ENCODE peak calls at places on chromosomes 6 and 20, in nine cellular contexts. P is GM23338, A is psoas muscle, W is left ventricle myocardium inferior, L is endothelial cell of umbilical vein, N is hepatocyte, M is right cardiac atrium, J is heart right ventricle, Y is fibroblast of lung. C is an unnamed sample. For H3K4me1, the result is how much of the 10 kb centered on the place peaks cover.

GRCh38 chr20:41510224-41510623 is 108.0 kb downstream of the CHD6 start:
- DNase-seq in W (no peak), P (peak), M (peak), Y (no peak), N (no peak), J (no peak), L (peak), A (no peak), C (no peak)

GRCh38 chr6:101918476-101918875 is 525.0 kb downstream of the GRIK2 start:
- DNase-seq in M (no peak), Y (peak), A (no peak), P (no peak), W (no peak), L (no peak), N (no peak), J (no peak), C (no peak)

GRCh38 chr20:43442310-43442880 is 15.3 kb upstream of the SRSF6 start:
- DNase-seq in A (no peak), P (peak), N (peak), M (no peak), Y (no peak), J (no peak), L (no peak), W (no peak), C (no peak)

GRCh38 chr6:29926795-29927427 is 15.4 kb upstream of the HLA-A start:
- DNase-seq in P (peak), N (peak), W (peak), M (peak), Y (peak), L (peak), J (peak), A (peak), C (peak)

GRCh38 chr6:130969807-130970491 is 93.1 kb downstream of the EPB41L2 start:
- DNase-seq in W (peak), J (peak), M (peak), A (peak), P (no peak), L (peak), N (no peak), Y (no peak), C (peak)

GRCh38 chr6:139439278-139439813 is 64.9 kb upstream of the CITED2 start:
- DNase-seq in M (no peak), P (no peak), Y (no peak), A (no peak), J (no peak), N (no peak), W (no peak), L (no peak), C (no peak)

GRCh38 chr6:118400582-118400981 is 147.5 kb upstream of the PLN start:
- DNase-seq in W (no peak), P (no peak), M (no peak), A (no peak), N (no peak), J (no peak), Y (no peak), L (no peak), C (no peak)

GRCh38 chr6:35299674-35300073 is 2.1 kb downstream of the DEF6 start:
- DNase-seq in J (no peak), M (peak), A (no peak), Y (no peak), N (no peak), W (peak), L (no peak), P (no peak), C (no peak)

GRCh38 chr6:73879894-73880293 is 183.9 kb downstream of the CD109 start:
- DNase-seq in W (no peak), L (no peak), Y (no peak), M (no peak), J (no peak), P (no peak), N (peak), A (no peak), C (no peak)

GRCh38 chr20:38680492-38681118 is 43.7 kb upstream of the SLC32A1 start:
- DNase-seq in P (peak), A (no peak), M (no peak), J (no peak), Y (peak), L (peak), N (peak), W (no peak), C (no peak)

GRCh38 chr6:4055420-4056041 is 23.4 kb downstream of the FAM217A start:
- DNase-seq in Y (peak), L (peak), N (peak), A (no peak), J (no peak), P (no peak), M (peak), W (no peak), C (no peak)

GRCh38 chr20:58010666-58011065 is 217.8 kb downstream of the ANKRD60 start:
- DNase-seq in P (no peak), N (no peak), J (no peak), Y (no peak), W (no peak), M (no peak), A (no peak), L (no peak), C (no peak)

GRCh38 chr6:141700836-141701235 is 431.9 kb upstream of the GJE1 start:
- DNase-seq in N (no peak), J (no peak), M (no peak), W (no peak), P (no peak), A (no peak), Y (peak), L (peak), C (no peak)

GRCh38 chr20:35947489-35947888 is 6.8 kb downstream of the SCAND1 start:
- DNase-seq in J (no peak), Y (peak), A (no peak), P (peak), N (peak), M (no peak), W (no peak), L (peak), C (no peak)

GRCh38 chr6:44057931-44058616 is 69.2 kb downstream of the MRPL14 start:
- DNase-seq in A (no peak), W (no peak), N (no peak), P (no peak), L (no peak), M (no peak), J (no peak), Y (peak), C (no peak)

GRCh38 chr20:22418738-22419137 is 165.6 kb downstream of the FOXA2 start:
- DNase-seq in M (no peak), A (no peak), J (no peak), P (no peak), N (no peak), L (no peak), W (no peak), Y (no peak), C (no peak)

GRCh38 chr6:15948930-15949900 is 179.7 kb upstream of the MYLIP start:
- DNase-seq in L (peak), M (peak), W (no peak), P (peak), N (peak), A (no peak), Y (peak), J (no peak), C (no peak)

GRCh38 chr6:129240492-129240853 is 357.5 kb downstream of the LAMA2 start:
- DNase-seq in P (no peak), N (no peak), L (no peak), M (no peak), Y (no peak), W (no peak), J (no peak), A (no peak), C (no peak)

GRCh38 chr20:15065794-15066193 is 728.4 kb upstream of the FLRT3 start:
- DNase-seq in A (peak), N (no peak), J (no peak), P (no peak), W (no peak), M (no peak), Y (no peak), L (no peak), C (no peak)

GRCh38 chr6:149154137-149154900 is 163.2 kb upstream of the TAB2 start:
- DNase-seq in L (no peak), W (no peak), J (no peak), M (no peak), N (no peak), Y (no peak), P (no peak), A (no peak), C (no peak)

GRCh38 chr20:41245086-41245707 is 72.3 kb downstream of the ZHX3 start:
- DNase-seq in W (no peak), J (no peak), N (no peak), M (peak), Y (peak), P (peak), A (no peak), L (peak), C (no peak)

GRCh38 chr6:83722876-83723275 is 14.0 kb upstream of the SNAP91 start:
- DNase-seq in N (no peak), A (no peak), W (no peak), P (no peak), M (no peak), L (no peak), Y (no peak), J (no peak), C (no peak)

GRCh38 chr6:107618672-107619071 is 128.8 kb downstream of the SOBP start:
- DNase-seq in N (no peak), J (no peak), L (no peak), W (no peak), P (peak), Y (no peak), M (peak), A (no peak), C (no peak)

GRCh38 chr6:115796829-115797228 is 263.9 kb downstream of the FRK start:
- DNase-seq in P (peak), N (no peak), W (no peak), Y (no peak), L (no peak), A (no peak), J (no peak), M (no peak), C (no peak)

GRCh38 chr6:2739335-2739734 is 11.4 kb downstream of the MYLK4 start:
- DNase-seq in J (no peak), N (no peak), Y (peak), A (no peak), P (no peak), W (no peak), L (peak), M (no peak), C (no peak)

GRCh38 chr6:169251822-169252804 is 1.5 kb downstream of the THBS2 start:
- DNase-seq in Y (no peak), P (peak), L (no peak), J (no peak), A (no peak), M (no peak), W (no peak), N (no peak), C (no peak)

GRCh38 chr6:144219056-144219685 is 66.0 kb upstream of the UTRN start:
- DNase-seq in J (no peak), A (no peak), P (peak), W (no peak), L (peak), N (peak), M (no peak), Y (peak), C (no peak)

GRCh38 chr20:33999025-33999629 is 5.4 kb downstream of the RALY start:
- DNase-seq in A (no peak), J (no peak), L (no peak), Y (no peak), W (no peak), N (no peak), M (no peak), P (no peak), C (no peak)
- H3K4me1 ChIP-seq in A (half or more), J (half or more), L (under half), Y (under half), W (half or more), N (under half), M (under half), P (under half), C (under half)

GRCh38 chr6:108675226-108676160 is 114.8 kb downstream of the FOXO3 start:
- DNase-seq in J (no peak), A (no peak), N (no peak), L (no peak), Y (no peak), M (no peak), W (no peak), P (no peak), C (no peak)
- H3K4me1 ChIP-seq in J (half or more), A (half or more), N (under half), L (under half), Y (under half), M (under half), W (half or more), P (under half), C (half or more)

GRCh38 chr20:62369508-62370114 is 2.5 kb upstream of the LAMA5 start:
- DNase-seq in N (no peak), L (no peak), J (peak), W (no peak), A (no peak), P (no peak), M (peak), Y (no peak), C (no peak)

GRCh38 chr20:62372042-62372993 is 5.2 kb upstream of the LAMA5 start:
- DNase-seq in M (peak), A (no peak), P (no peak), J (no peak), N (no peak), L (no peak), Y (no peak), W (no peak), C (no peak)

GRCh38 chr20:62370115-62370806 is 3.1 kb upstream of the LAMA5 start:
- DNase-seq in W (no peak), A (no peak), Y (peak), N (peak), J (peak), L (no peak), P (no peak), M (peak), C (no peak)

GRCh38 chr20:62371588-62372041 is 4.5 kb upstream of the LAMA5 start:
- DNase-seq in N (no peak), W (no peak), Y (no peak), L (no peak), M (no peak), A (no peak), P (no peak), J (no peak), C (no peak)

DNA sequence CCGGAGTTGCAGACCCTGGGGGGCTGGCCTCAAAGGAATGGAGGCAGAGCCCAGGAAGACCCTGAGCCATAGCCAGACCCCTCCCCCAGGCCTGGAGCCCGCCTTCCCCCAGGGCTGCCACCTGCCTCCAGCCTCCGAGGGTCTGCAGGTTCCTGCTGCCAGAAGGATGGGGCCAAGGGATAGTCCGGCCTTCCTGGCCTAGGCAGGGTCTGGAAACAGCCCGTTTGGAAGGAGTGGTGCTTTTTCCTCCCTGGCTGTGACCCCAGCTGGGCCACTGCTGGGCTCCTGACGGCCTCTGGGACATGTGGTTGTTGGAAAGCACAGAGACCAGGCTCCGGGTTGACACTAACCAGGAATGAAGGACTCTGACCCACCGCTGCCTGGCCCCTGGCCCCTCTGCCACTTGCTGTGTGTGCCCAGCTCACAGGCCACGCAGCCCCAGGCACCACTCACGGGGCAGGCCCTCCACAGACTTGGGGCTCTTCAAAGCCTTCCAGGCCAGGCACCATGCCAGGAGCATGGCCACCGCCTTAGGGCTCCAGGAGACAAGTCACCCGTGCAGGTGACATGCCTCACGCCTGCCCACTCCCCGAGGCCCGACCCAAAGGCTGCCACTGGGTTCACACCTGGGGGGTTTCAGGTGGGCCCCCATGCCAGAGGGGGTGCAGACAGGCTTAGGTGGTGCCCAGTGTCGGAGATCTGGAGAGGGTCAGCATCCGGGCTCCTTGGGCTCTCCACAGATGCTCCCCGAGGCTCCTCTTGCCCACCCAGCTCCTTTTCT is 3.9 kb upstream of the LAMA5 start:
- DNase-seq in A (no peak), W (no peak), N (no peak), M (peak), Y (no peak), P (no peak), J (no peak), L (no peak), C (no peak)
- H3K4me1 ChIP-seq in A (under half), W (half or more), N (half or more), M (under half), Y (half or more), P (under half), J (half or more), L (under half), C (under half)

GRCh38 chr6:14674458-14674857 is 556.9 kb downstream of the CD83 start:
- DNase-seq in M (no peak), L (no peak), P (no peak), N (no peak), W (no peak), Y (no peak), A (no peak), J (no peak), C (no peak)
- H3K4me1 ChIP-seq in M (under half), L (under half), P (under half), N (under half), W (under half), Y (under half), A (under half), J (under half), C (under half)

GRCh38 chr6:108656834-108657233 is 96.1 kb downstream of the FOXO3 start:
- DNase-seq in A (no peak), P (no peak), N (no peak), W (no peak), L (no peak), J (no peak), Y (no peak), M (no peak), C (no peak)

GRCh38 chr6:108661430-108661829 is 100.7 kb downstream of the FOXO3 start:
- DNase-seq in N (peak), A (no peak), M (no peak), W (no peak), J (no peak), Y (peak), P (no peak), L (no peak), C (no peak)

GRCh38 chr6:108660251-108660650 is 99.5 kb downstream of the FOXO3 start:
- DNase-seq in M (no peak), P (no peak), L (no peak), J (no peak), Y (no peak), N (no peak), W (no peak), A (no peak), C (no peak)

GRCh38 chr6:108655840-108656650 is 95.3 kb downstream of the FOXO3 start:
- DNase-seq in M (no peak), N (peak), A (no peak), P (no peak), L (no peak), Y (peak), W (no peak), J (no peak), C (peak)

GRCh38 chr6:108658174-108658573 is 97.5 kb downstream of the FOXO3 start:
- DNase-seq in Y (no peak), L (no peak), W (no peak), M (no peak), N (no peak), J (no peak), P (no peak), A (no peak), C (no peak)
- H3K4me1 ChIP-seq in Y (under half), L (under half), W (half or more), M (under half), N (under half), J (half or more), P (under half), A (half or more), C (under half)

DNA sequence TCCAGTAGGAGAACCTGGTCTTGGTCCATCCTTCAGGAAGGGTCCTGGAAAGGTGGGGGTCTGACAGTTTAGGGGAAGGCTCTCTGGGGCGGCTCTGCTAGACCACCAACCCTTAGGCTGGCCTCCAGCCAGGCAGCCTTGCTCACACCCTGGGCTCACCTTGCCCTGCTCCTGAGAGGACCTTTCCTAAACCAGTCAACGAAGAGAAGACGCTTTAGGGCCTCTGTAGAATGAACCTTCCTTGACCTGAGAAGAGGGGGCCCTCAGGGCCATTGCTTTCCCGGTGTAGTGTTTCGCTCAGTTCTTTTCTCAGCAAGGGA is 1.1 kb downstream of the CDC25B start:
- DNase-seq in Y (no peak), M (peak), L (no peak), P (no peak), J (no peak), A (peak), N (no peak), W (no peak), C (no peak)
- H3K4me1 ChIP-seq in Y (under half), M (under half), L (under half), P (under half), J (under half), A (under half), N (under half), W (under half), C (under half)

GRCh38 chr6:56375806-56376205 is 128.4 kb upstream of the COL21A1 start:
- DNase-seq in P (no peak), Y (no peak), A (no peak), W (no peak), J (no peak), N (no peak), M (no peak), L (no peak), C (no peak)

GRCh38 chr6:56378966-56379608 is 131.7 kb upstream of the COL21A1 start:
- DNase-seq in N (no peak), P (no peak), L (no peak), W (no peak), M (no peak), A (no peak), J (no peak), Y (no peak), C (no peak)

GRCh38 chr6:56374841-56375369 is 127.5 kb upstream of the COL21A1 start:
- DNase-seq in L (no peak), P (no peak), N (no peak), M (peak), J (no peak), Y (peak), W (no peak), A (no peak), C (no peak)

GRCh38 chr6:56378507-56378906 is 131.1 kb upstream of the COL21A1 start:
- DNase-seq in M (no peak), Y (no peak), N (no peak), A (no peak), P (no peak), J (no peak), W (no peak), L (no peak), C (no peak)

GRCh38 chr6:56377295-56377694 is 129.9 kb upstream of the COL21A1 start:
- DNase-seq in P (no peak), N (no peak), A (no peak), Y (no peak), J (no peak), M (no peak), W (no peak), L (no peak), C (no peak)
- H3K4me1 ChIP-seq in P (under half), N (under half), A (under half), Y (under half), J (under half), M (under half), W (under half), L (under half), C (under half)